ENCODE peak calls at places on chromosomes 4 and X, in seven cellular contexts. Z, Q, V, I, X, L and M are unnamed samples.

GRCh38 chrX:134600714-134601113 is 57.6 kb downstream of the PLAC1 start:
- DNase-seq in Z (peak; percentile 62), Q (no peak), V (no peak), I (peak; percentile 64), X (no peak), L (no peak), M (peak; percentile 67)

GRCh38 chrX:41381685-41382084 is 47.7 kb downstream of the DDX3X start:
- DNase-seq in Z (peak; percentile 68), Q (no peak), V (no peak), I (peak; percentile 83), X (no peak), L (peak; percentile 22), M (peak; percentile 84)

GRCh38 chr4:184814686-184815045 is 11.1 kb downstream of the ACSL1 start:
- DNase-seq in Z (peak; percentile 47), Q (no peak), V (no peak), I (no peak), X (no peak), L (no peak), M (no peak)

GRCh38 chrX:9037296-9037695 is 3.4 kb upstream of the FAM9B start:
- DNase-seq in Z (no peak), Q (no peak), V (no peak), I (peak; percentile 5), X (no peak), L (no peak), M (no peak)

GRCh38 chr4:180665994-180666818 is 1577.0 kb upstream of the TENM3 start:
- DNase-seq in Z (peak; percentile 66), Q (no peak), V (no peak), I (peak; percentile 29), X (no peak), L (peak; percentile 50), M (peak; percentile 72)

GRCh38 chrX:134502686-134503085 is 42.7 kb downstream of the HPRT1 start:
- DNase-seq in Z (no peak), Q (no peak), V (no peak), I (peak; percentile 59), X (no peak), L (no peak), M (no peak)

GRCh38 chr4:187380181-187380581 is 615.4 kb upstream of the ZFP42 start:
- DNase-seq in Z (peak; percentile 17), Q (no peak), V (no peak), I (peak; percentile 43), X (no peak), L (peak; percentile 24), M (peak; percentile 18)

GRCh38 chr4:108168672-108169562 is at the start of gene LEF1:
- DNase-seq in Z (peak; percentile 51), Q (peak; percentile 62), V (peak; percentile 14), I (no peak), X (peak; percentile 74), L (peak; percentile 64), M (peak; percentile 47)

GRCh38 chrX:155215443-155216178 is 649 bp upstream of the VBP1 start:
- DNase-seq in Z (peak; percentile 21), Q (peak; percentile 2), V (no peak), I (peak; percentile 1), X (no peak), L (no peak), M (peak; percentile 2)

GRCh38 chr4:108636246-108636645 is 14.2 kb upstream of the OSTC start:
- DNase-seq in Z (peak; percentile 40), Q (no peak), V (no peak), I (no peak), X (no peak), L (no peak), M (no peak)

GRCh38 chrX:125544856-125545255 is 225.2 kb downstream of the TEX13C start:
- DNase-seq in Z (no peak), Q (no peak), V (no peak), I (no peak), X (no peak), L (no peak), M (no peak)

GRCh38 chrX:50114113-50114512 is 86.7 kb downstream of the AKAP4 start:
- DNase-seq in Z (no peak), Q (no peak), V (no peak), I (no peak), X (no peak), L (no peak), M (no peak)

GRCh38 chr4:142961866-142962265 is 115.8 kb upstream of the INPP4B start:
- DNase-seq in Z (no peak), Q (no peak), V (no peak), I (no peak), X (no peak), L (no peak), M (no peak)

GRCh38 chr4:101400096-101400495 is 52.8 kb upstream of the PPP3CA start:
- DNase-seq in Z (peak; percentile 60), Q (no peak), V (no peak), I (no peak), X (no peak), L (no peak), M (peak; percentile 62)

GRCh38 chr4:90824266-90825167 is 697.3 kb downstream of the CCSER1 start:
- DNase-seq in Z (no peak), Q (no peak), V (no peak), I (no peak), X (no peak), L (no peak), M (no peak)

GRCh38 chrX:68910743-68911142 is 81.9 kb downstream of the EFNB1 start:
- DNase-seq in Z (no peak), Q (no peak), V (no peak), I (no peak), X (no peak), L (no peak), M (no peak)